ENCODE peak calls at places on chromosomes 4 and X, in seven cellular contexts. Q is SK-N-SH, P is GM12878, K is K562, E is GM12892, B is H1, I is HepG2. A is an unnamed sample.

GRCh38 chrX:49858341-49858740 is 20.9 kb upstream of the USP27X start:
- DNase-seq in B (no peak), P (no peak), K (no peak), E (no peak), I (peak; percentile 29), Q (no peak), A (no peak)

GRCh38 chr4:140150636-140150885 is 3.4 kb downstream of the MAML3 start:
- DNase-seq in Q (no peak), E (no peak), P (no peak), I (no peak), K (no peak), B (no peak), A (no peak)

GRCh38 chrX:10325606-10326005 is 168.8 kb downstream of the CLCN4 start:
- DNase-seq in K (no peak), B (no peak), Q (no peak), I (no peak), E (no peak), P (no peak), A (no peak)

GRCh38 chr4:174005422-174005821 is 278.0 kb downstream of the FBXO8 start:
- DNase-seq in P (no peak), I (no peak), K (no peak), B (no peak), E (no peak), Q (no peak), A (no peak)

GRCh38 chr4:80529021-80529420 is 193.5 kb downstream of the CFAP299 start:
- DNase-seq in Q (no peak), P (no peak), E (no peak), B (no peak), I (no peak), K (no peak), A (no peak)

GRCh38 chrX:140799216-140799615 is 89.7 kb downstream of the LINC00632 start:
- DNase-seq in I (no peak), K (no peak), B (no peak), Q (no peak), P (no peak), E (no peak), A (no peak)

GRCh38 chr4:3328814-3329663 is 36.2 kb downstream of the RGS12 start:
- DNase-seq in E (no peak), B (peak; percentile 38), Q (no peak), I (no peak), K (no peak), P (no peak), A (no peak)

GRCh38 chrX:42519666-42520231 is 258.2 kb downstream of the PPP1R2C start:
- DNase-seq in E (no peak), B (no peak), P (no peak), I (no peak), K (peak; percentile 4), Q (no peak), A (no peak)

GRCh38 chrX:12174358-12174757 is 36.1 kb downstream of the FRMPD4 start:
- DNase-seq in E (no peak), P (no peak), K (no peak), B (no peak), Q (no peak), I (no peak), A (no peak)

GRCh38 chr4:181662383-181662782 is 580.8 kb upstream of the TENM3 start:
- DNase-seq in I (no peak), P (no peak), E (no peak), K (no peak), B (no peak), Q (no peak), A (no peak)

GRCh38 chrX:102968216-102968615 is 31.1 kb downstream of the RAB40AL start:
- DNase-seq in P (no peak), B (no peak), I (no peak), K (no peak), E (no peak), Q (no peak), A (no peak)

DNA sequence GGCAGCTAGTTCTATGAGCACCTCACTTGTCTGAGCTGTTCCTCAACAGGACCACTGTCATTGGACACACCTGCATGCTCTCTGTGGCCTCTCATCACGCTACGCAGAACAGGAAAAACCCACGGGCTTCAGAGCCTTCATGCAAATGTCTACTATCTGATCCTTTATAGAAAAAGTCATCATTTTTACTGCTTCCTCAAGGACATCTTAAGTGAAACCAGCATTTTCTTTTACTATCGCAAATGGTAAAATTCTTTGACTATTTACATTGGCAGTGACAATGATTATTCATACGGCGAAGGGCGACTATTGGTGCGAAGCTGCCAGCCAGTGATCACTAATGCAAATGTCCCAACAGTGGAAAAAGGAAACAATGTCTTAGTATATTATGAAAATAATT is 147.0 kb downstream of the AFAP1 start:
- DNase-seq in Q (no peak), K (no peak), P (no peak), I (no peak), B (no peak), E (no peak), A (no peak)
- TF ChIP-seq TAF1 in Q (no peak), K (no peak), P (no peak), I (no peak), B (no peak), E (no peak), A (no peak)

DNA sequence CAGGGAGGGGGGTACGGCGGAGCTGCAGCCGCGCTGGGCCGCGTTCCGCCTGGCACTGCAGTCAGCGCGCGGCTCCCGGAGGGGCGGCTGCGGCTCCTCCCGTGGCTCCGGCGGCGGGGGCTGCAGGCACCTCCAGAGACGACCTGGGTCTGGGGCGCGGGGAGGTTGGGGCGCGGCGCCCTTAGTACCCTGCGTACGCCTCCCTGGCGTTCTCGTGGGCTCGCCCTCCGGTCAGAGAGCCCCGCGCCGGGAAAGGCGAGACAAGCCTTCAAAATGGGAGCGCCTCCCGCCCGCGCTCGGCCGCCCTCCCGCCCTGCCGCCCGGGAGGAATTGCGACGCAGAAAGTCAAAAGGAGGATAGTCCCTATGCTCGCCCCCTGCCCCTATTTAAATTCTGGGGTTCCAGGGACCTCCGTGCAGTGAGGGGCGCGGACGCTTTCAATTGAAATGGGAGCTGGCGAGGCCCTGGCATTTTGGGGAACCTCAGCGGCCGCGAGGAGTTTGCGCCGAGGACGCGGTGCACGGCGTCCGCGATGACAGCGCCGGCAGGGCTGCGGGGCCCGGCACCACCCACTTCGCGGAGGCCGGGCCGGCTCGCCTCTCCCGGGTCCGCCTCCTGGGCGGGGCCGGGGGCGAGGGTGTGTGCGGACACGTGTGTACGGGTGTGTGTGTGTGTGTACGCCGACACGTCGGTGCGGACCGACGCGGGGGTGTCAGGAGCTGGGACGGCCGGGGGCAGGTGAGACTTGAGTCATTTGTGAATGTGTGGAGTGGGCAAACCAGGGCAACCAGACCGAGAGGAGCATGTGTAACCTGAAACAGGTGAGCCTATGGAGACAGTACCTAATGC is 544 bp downstream of the HERC3 start:
- DNase-seq in B (peak; percentile 80), Q (peak; percentile 93), P (peak; percentile 20), I (peak; percentile 21), K (peak; percentile 92), E (peak; percentile 88), A (peak; percentile 85)
- TF ChIP-seq POLR2AphosphoS5 in B (no peak), Q (no peak), P (no peak), I (no peak), K (peak; percentile 39), E (no peak), A (no peak)

GRCh38 chr4:159487284-159487747 is 384.4 kb downstream of the RAPGEF2 start:
- DNase-seq in K (peak; percentile 56), P (peak; percentile 17), E (peak; percentile 7), B (peak; percentile 63), Q (peak; percentile 56), I (peak; percentile 68), A (peak; percentile 10)
- TF ChIP-seq TAF1 in K (no peak), P (no peak), E (no peak), B (no peak), Q (no peak), I (no peak), A (no peak)

GRCh38 chrX:120750381-120750780 is 120.5 kb upstream of the C1GALT1C1 start:
- DNase-seq in I (no peak), Q (no peak), K (no peak), B (no peak), E (no peak), P (no peak), A (no peak)

GRCh38 chrX:120746153-120746552 is 116.3 kb upstream of the C1GALT1C1 start:
- DNase-seq in B (no peak), Q (no peak), I (peak; percentile 77), P (no peak), E (no peak), K (no peak), A (no peak)

GRCh38 chrX:120752431-120753128 is 122.7 kb upstream of the C1GALT1C1 start:
- DNase-seq in B (no peak), Q (no peak), K (no peak), I (peak; percentile 66), P (no peak), E (no peak), A (no peak)

GRCh38 chrX:120751683-120752082 is 121.8 kb upstream of the C1GALT1C1 start:
- DNase-seq in E (no peak), B (no peak), K (no peak), Q (no peak), I (no peak), P (no peak), A (no peak)

GRCh38 chrX:120749141-120749846 is 119.4 kb upstream of the C1GALT1C1 start:
- DNase-seq in Q (no peak), B (no peak), I (no peak), K (no peak), E (no peak), P (no peak), A (no peak)
- TF ChIP-seq POLR2AphosphoS5 in Q (no peak), B (no peak), I (no peak), K (no peak), E (no peak), P (no peak), A (no peak)

GRCh38 chr4:162016991-162017390 is 146.8 kb downstream of the FSTL5 start:
- DNase-seq in E (no peak), P (no peak), I (no peak), Q (no peak), K (no peak), B (no peak), A (no peak)
- TF ChIP-seq TAF1 in E (no peak), P (no peak), I (no peak), Q (no peak), K (no peak), B (no peak), A (no peak)

GRCh38 chrX:153816821-153817220 is 13.5 kb downstream of the PDZD4 start:
- DNase-seq in E (peak; percentile 8), Q (peak; percentile 29), P (no peak), I (no peak), K (peak; percentile 48), B (no peak), A (no peak)

GRCh38 chrX:153819398-153820083 is 10.8 kb downstream of the PDZD4 start:
- DNase-seq in Q (peak; percentile 55), I (no peak), E (peak; percentile 28), K (no peak), B (no peak), P (no peak), A (no peak)

GRCh38 chrX:153820601-153821000 is 9.7 kb downstream of the PDZD4 start:
- DNase-seq in E (no peak), I (no peak), B (no peak), P (no peak), K (no peak), Q (peak; percentile 44), A (no peak)

GRCh38 chrX:153817291-153817690 is 13.1 kb downstream of the PDZD4 start:
- DNase-seq in K (no peak), Q (peak; percentile 25), E (no peak), P (no peak), B (no peak), I (no peak), A (no peak)

GRCh38 chrX:153818571-153819397 is 11.6 kb downstream of the PDZD4 start:
- DNase-seq in P (no peak), E (peak; percentile 57), K (peak; percentile 91), Q (peak; percentile 90), I (no peak), B (peak; percentile 75), A (peak; percentile 58)
- TF ChIP-seq POLR2AphosphoS5 in P (no peak), E (no peak), K (no peak), Q (no peak), I (no peak), B (peak; percentile 35), A (no peak)